ENCODE peak calls at places on chromosomes 16 and 17, in eight cellular contexts. G, I, P, B, H, V, D and X are unnamed samples.

GRCh38 chr17:61726977-61727376 is 136.0 kb upstream of the NACA2 start:
- DNase-seq in V (no peak), I (no peak), P (no peak), H (no peak), B (no peak), D (no peak), G (no peak), X (no peak)

GRCh38 chr17:35775583-35775982 is 14.9 kb downstream of the C17orf50 start:
- DNase-seq in B (no peak), V (no peak), H (no peak), G (no peak), P (no peak), I (no peak), D (no peak), X (no peak)

GRCh38 chr17:58109197-58109596 is 26.0 kb downstream of the DYNLL2 start:
- DNase-seq in P (no peak), D (no peak), I (no peak), B (no peak), G (no peak), V (no peak), H (no peak), X (peak)

GRCh38 chr17:80119839-80120238 is 18.5 kb downstream of the GAA start:
- DNase-seq in D (no peak), I (no peak), B (no peak), P (no peak), V (no peak), H (no peak), G (no peak), X (no peak)

GRCh38 chr17:35023538-35023937 is 40.0 kb downstream of the RFFL start:
- DNase-seq in I (no peak), H (no peak), G (peak), P (no peak), B (no peak), V (no peak), D (no peak), X (no peak)

GRCh38 chr16:87236516-87237115 is 80.6 kb downstream of the C16orf95 start:
- DNase-seq in H (no peak), P (no peak), V (no peak), G (no peak), I (no peak), D (no peak), B (no peak), X (no peak)

GRCh38 chr17:27473748-27474609 is 17.7 kb downstream of the KSR1 start:
- DNase-seq in G (peak), D (no peak), P (no peak), V (peak), I (no peak), B (peak), H (peak), X (no peak)

GRCh38 chr16:89409161-89409711 is 81.1 kb downstream of the ANKRD11 start:
- DNase-seq in D (no peak), I (no peak), P (peak), B (no peak), H (no peak), G (no peak), V (no peak), X (no peak)

GRCh38 chr16:68287276-68288251 is 23.2 kb downstream of the SLC7A6OS start:
- DNase-seq in G (no peak), H (peak), V (peak), I (peak), D (no peak), B (no peak), P (peak), X (no peak)

GRCh38 chr17:34616148-34616547 is 36.8 kb downstream of the TMEM132E start:
- DNase-seq in H (no peak), B (no peak), I (no peak), G (no peak), P (no peak), D (peak), V (no peak), X (peak)

GRCh38 chr16:12688972-12689850 is 114.5 kb downstream of the CPPED1 start:
- DNase-seq in V (no peak), D (no peak), H (no peak), P (no peak), I (no peak), B (no peak), G (no peak), X (no peak)

GRCh38 chr17:76553163-76553908 is 13.5 kb downstream of the PRCD start:
- DNase-seq in I (no peak), G (no peak), P (no peak), H (no peak), D (no peak), B (no peak), V (no peak), X (no peak)

GRCh38 chr16:31451201-31451600 is 8.1 kb upstream of the ARMC5 start:
- DNase-seq in D (no peak), G (no peak), B (no peak), V (no peak), I (no peak), P (no peak), H (no peak), X (no peak)

GRCh38 chr17:14525551-14526455 is 224.9 kb downstream of the HS3ST3B1 start:
- DNase-seq in P (no peak), I (no peak), G (no peak), H (no peak), B (no peak), D (no peak), V (no peak), X (no peak)

GRCh38 chr16:50335198-50335958 is 33.4 kb downstream of the BRD7 start:
- DNase-seq in I (no peak), P (peak), G (no peak), D (no peak), B (no peak), V (no peak), H (no peak), X (no peak)

GRCh38 chr17:81459224-81459623 is 53.4 kb downstream of the ACTG1 start:
- DNase-seq in D (no peak), H (no peak), P (no peak), B (no peak), G (no peak), I (no peak), V (peak), X (no peak)

GRCh38 chr17:15782809-15783208 is 50.7 kb downstream of the TBC1D26 start:
- DNase-seq in H (peak), D (peak), G (no peak), I (peak), P (no peak), B (no peak), V (peak), X (no peak)

GRCh38 chr17:36085710-36086268 is 4.2 kb downstream of the CCL3 start:
- DNase-seq in V (no peak), D (no peak), I (no peak), G (no peak), B (no peak), H (no peak), P (no peak), X (no peak)

GRCh38 chr17:42748202-42748905 is 3.5 kb upstream of the EZH1 start:
- DNase-seq in G (no peak), H (no peak), I (peak), B (no peak), D (no peak), V (no peak), P (no peak), X (no peak)

GRCh38 chr17:43953746-43954145 is at the start of gene PYY:
- DNase-seq in G (no peak), V (no peak), I (no peak), P (no peak), D (no peak), H (no peak), B (no peak), X (no peak)

GRCh38 chr17:7557825-7558543 is 566 bp upstream of the TNFSF13 start:
- DNase-seq in G (peak), B (peak), V (peak), I (peak), H (peak), P (peak), D (peak), X (peak)

GRCh38 chr16:75281826-75282225 is 30.4 kb upstream of the BCAR1 start:
- DNase-seq in B (no peak), V (no peak), I (no peak), G (no peak), H (no peak), D (no peak), P (no peak), X (no peak)

GRCh38 chr17:7251330-7252175 is at the start of gene CTDNEP1:
- DNase-seq in H (peak), V (peak), G (peak), I (peak), B (peak), P (peak), D (peak), X (peak)

GRCh38 chr17:80964231-80964856 is 27.3 kb upstream of the CHMP6 start:
- DNase-seq in H (no peak), G (no peak), B (no peak), I (no peak), D (no peak), V (no peak), P (no peak), X (no peak)

GRCh38 chr16:81261049-81261648 is 22.7 kb downstream of the BCO1 start:
- DNase-seq in G (no peak), P (no peak), B (peak), I (no peak), D (peak), V (no peak), H (no peak), X (peak)

GRCh38 chr16:11681526-11681925 is 13.3 kb downstream of the SNN start:
- DNase-seq in B (peak), P (no peak), I (no peak), D (no peak), V (no peak), H (no peak), G (no peak), X (no peak)

GRCh38 chr16:70151391-70151790 is 22.2 kb upstream of the CLEC18C start:
- DNase-seq in H (no peak), D (no peak), P (no peak), B (no peak), G (no peak), I (no peak), V (no peak), X (no peak)

GRCh38 chr17:37710344-37710886 is 34.4 kb downstream of the HNF1B start:
- DNase-seq in D (peak), I (peak), B (peak), G (peak), V (peak), P (peak), H (peak), X (peak)

GRCh38 chr16:15907863-15908478 is 19.6 kb upstream of the CEP20 start:
- DNase-seq in V (no peak), D (peak), P (peak), I (no peak), G (no peak), B (peak), H (no peak), X (peak)

GRCh38 chr16:73093146-73094144 is 45.5 kb upstream of the ZFHX3 start:
- DNase-seq in P (peak), D (peak), B (no peak), H (peak), G (no peak), V (peak), I (peak), X (peak)

GRCh38 chr17:82765357-82765756 is 13.5 kb downstream of the TBCD start:
- DNase-seq in D (no peak), H (no peak), P (no peak), G (no peak), B (no peak), I (no peak), V (no peak), X (no peak)

GRCh38 chr17:57114085-57114673 is 29.1 kb downstream of the AKAP1 start:
- DNase-seq in P (peak), G (no peak), V (no peak), H (peak), B (peak), D (peak), I (peak), X (peak)

GRCh38 chr17:82444941-82445521 is 5.5 kb downstream of the CYBC1 start:
- DNase-seq in D (no peak), H (peak), P (no peak), G (no peak), I (no peak), V (no peak), B (no peak), X (no peak)

GRCh38 chr17:42155614-42156045 is 841 bp upstream of the RAB5C start:
- DNase-seq in I (no peak), V (no peak), P (no peak), H (no peak), B (no peak), G (no peak), D (no peak), X (no peak)

GRCh38 chr16:61366006-61366405 is 670.2 kb downstream of the CDH8 start:
- DNase-seq in G (no peak), D (peak), H (no peak), V (no peak), I (no peak), P (no peak), B (no peak), X (no peak)

GRCh38 chr16:82769845-82770244 is 143.1 kb downstream of the CDH13 start:
- DNase-seq in P (no peak), G (no peak), V (peak), I (peak), H (no peak), B (no peak), D (no peak), X (peak)

GRCh38 chr17:9470171-9470570 is 105.4 kb downstream of the STX8 start:
- DNase-seq in G (no peak), P (no peak), H (no peak), D (peak), I (no peak), V (no peak), B (no peak), X (no peak)

DNA sequence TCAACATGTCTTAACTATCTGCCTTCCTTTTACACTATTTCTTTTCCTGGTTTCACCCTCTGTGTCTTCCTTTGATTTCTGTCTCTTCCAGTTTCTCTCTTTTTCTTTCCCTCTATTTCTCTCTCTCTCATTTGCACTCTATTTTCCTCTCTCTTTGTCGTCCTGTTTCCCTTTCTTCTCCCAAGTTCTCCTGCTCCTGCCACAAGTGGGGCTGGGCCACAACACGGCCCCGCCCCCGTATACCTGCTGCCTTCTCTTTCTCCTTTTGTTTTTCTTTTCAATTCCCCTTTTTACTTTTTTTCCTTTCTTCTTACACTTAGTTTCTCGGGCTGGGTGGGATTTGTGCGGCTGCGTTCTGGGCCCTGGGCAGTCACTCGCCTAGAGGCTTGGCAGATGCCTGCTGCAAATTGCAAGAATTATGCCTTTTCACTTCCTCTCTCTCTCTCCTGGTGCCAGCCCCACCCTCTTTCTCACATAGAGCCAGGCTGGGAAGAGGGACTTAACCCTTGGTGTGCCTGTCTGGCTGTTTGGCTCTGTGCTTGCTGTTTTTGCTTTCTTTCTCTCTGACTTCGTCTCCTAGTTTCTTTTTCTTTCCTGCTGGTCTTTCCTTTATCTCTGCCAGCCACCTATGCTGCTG is 2139.4 kb downstream of the TP53TG3F start:
- DNase-seq in P (no peak), G (no peak), I (no peak), V (no peak), H (no peak), B (no peak), D (no peak), X (no peak)
- H3K27ac ChIP-seq in P (no peak), G (peak), I (no peak), V (no peak), H (no peak), B (no peak), D (no peak), X (no peak)

GRCh38 chr17:45305532-45306087 is 11.2 kb downstream of the MAP3K14 start:
- DNase-seq in D (no peak), P (peak), H (no peak), G (no peak), V (no peak), I (no peak), B (no peak), X (no peak)

GRCh38 chr17:45307290-45308015 is 9.4 kb downstream of the MAP3K14 start:
- DNase-seq in B (peak), V (no peak), G (peak), P (peak), I (peak), D (no peak), H (peak), X (no peak)

GRCh38 chr17:45306623-45307022 is 10.2 kb downstream of the MAP3K14 start:
- DNase-seq in I (no peak), P (no peak), B (no peak), H (no peak), D (no peak), V (no peak), G (no peak), X (no peak)

GRCh38 chr17:45308016-45308365 is 8.8 kb downstream of the MAP3K14 start:
- DNase-seq in G (no peak), P (no peak), D (no peak), I (no peak), B (no peak), H (no peak), V (no peak), X (no peak)

GRCh38 chr17:45306094-45306493 is 10.7 kb downstream of the MAP3K14 start:
- DNase-seq in G (no peak), P (no peak), I (no peak), D (no peak), H (no peak), B (no peak), V (no peak), X (no peak)
- H3K27ac ChIP-seq in G (peak), P (no peak), I (no peak), D (no peak), H (peak), B (no peak), V (peak), X (no peak)

GRCh38 chr16:57612494-57612893 is 15.9 kb upstream of the ADGRG1 start:
- DNase-seq in D (no peak), B (no peak), G (no peak), P (no peak), H (no peak), I (no peak), V (no peak), X (no peak)
- H3K27ac ChIP-seq in D (no peak), B (no peak), G (no peak), P (no peak), H (no peak), I (no peak), V (no peak), X (no peak)

GRCh38 chr16:54649846-54650245 is 280.8 kb upstream of the IRX5 start:
- DNase-seq in B (no peak), P (no peak), V (no peak), I (no peak), D (no peak), G (no peak), H (no peak), X (peak)

GRCh38 chr16:54654429-54654828 is 276.2 kb upstream of the IRX5 start:
- DNase-seq in P (no peak), I (no peak), V (no peak), G (no peak), H (no peak), B (no peak), D (peak), X (peak)

GRCh38 chr16:54648575-54648974 is 282.1 kb upstream of the IRX5 start:
- DNase-seq in I (no peak), G (no peak), V (no peak), P (no peak), H (no peak), B (no peak), D (no peak), X (no peak)

GRCh38 chr16:54651851-54652770 is 278.6 kb upstream of the IRX5 start:
- DNase-seq in G (no peak), B (no peak), H (no peak), P (no peak), D (no peak), I (no peak), V (no peak), X (no peak)

GRCh38 chr16:54651440-54651839 is 279.2 kb upstream of the IRX5 start:
- DNase-seq in G (no peak), I (no peak), V (no peak), H (no peak), P (no peak), B (no peak), D (no peak), X (no peak)
- H3K27ac ChIP-seq in G (no peak), I (no peak), V (no peak), H (no peak), P (no peak), B (no peak), D (no peak), X (no peak)

DNA sequence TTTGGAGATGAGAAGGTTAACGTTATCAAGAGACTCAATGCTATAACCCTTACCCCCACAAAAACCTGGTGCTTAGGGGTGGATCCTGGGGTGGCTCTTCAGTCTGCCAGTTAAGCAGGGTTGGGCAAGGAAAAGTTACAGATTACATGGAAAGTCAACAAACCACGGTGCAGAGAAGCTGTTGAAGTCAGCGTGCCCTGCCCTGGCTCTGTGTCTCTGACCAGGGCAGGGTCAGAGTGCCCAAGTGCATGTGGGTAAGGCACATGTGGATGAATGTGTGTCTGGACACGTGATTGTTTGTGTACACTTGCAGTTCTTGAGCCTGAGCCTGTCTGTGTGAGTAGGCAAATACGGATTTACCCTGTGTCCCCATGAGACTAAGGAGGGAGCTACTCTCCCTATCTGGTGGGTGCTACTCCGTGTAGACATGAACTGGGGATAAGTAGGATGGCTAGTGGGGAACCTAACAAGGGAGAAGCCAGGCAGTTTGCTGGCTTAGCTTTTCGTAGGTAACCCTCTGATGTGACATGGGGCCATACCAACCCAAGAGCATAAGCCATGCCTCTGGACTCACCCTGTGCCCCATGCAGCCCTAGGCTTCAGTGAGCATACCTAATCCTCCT is 5.5 kb downstream of the IGFBP4 start:
- DNase-seq in P (peak), H (peak), D (no peak), G (no peak), I (no peak), B (no peak), V (no peak), X (no peak)
- H3K27ac ChIP-seq in P (peak), H (peak), D (no peak), G (peak), I (peak), B (no peak), V (peak), X (no peak)

DNA sequence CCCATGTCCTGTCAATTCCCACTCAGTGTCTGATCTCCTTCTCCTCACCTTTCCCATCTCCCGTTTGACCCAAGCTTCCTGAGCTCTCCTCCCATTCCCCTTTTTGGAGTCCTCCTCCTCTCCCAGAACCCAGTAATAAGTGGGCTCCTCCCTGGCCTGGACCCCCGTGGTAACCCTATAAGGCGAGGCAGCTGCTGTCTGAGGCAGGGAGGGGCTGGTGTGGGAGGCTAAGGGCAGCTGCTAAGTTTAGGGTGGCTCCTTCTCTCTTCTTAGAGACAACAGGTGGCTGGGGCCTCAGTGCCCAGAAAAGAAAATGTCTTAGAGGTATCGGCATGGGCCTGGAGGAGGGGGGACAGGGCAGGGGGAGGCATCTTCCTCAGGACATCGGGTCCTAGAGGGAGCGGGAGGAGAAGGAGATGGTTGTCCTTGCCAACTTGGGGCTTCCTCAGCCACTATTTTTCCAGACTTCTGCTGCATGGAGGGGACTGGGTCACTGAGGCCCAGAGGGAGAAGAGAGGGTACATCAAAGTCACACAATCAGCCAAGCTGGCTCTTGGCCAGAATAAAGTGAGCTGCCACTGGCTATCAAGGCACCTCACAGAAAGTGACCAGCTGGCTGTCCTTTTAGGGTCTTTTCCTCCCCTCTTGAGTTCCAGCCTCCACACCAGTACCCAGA is 1.9 kb upstream of the TBC1D10B start:
- DNase-seq in D (no peak), H (peak), P (no peak), V (no peak), G (no peak), B (peak), I (no peak), X (peak)
- H3K27ac ChIP-seq in D (peak), H (peak), P (no peak), V (no peak), G (no peak), B (peak), I (no peak), X (peak)